ENCODE peak calls at places on chromosomes 6 and 20, in eight cellular contexts. C is foreskin fibroblast; O is fibroblast of mammary gland; V is SK-N-SH; B is uterus; I is CD8-positive, alpha-beta T cell; L is choroid plexus epithelial cell; G is transverse colon. S is an unnamed sample.
A peak's percentile ranks its signal among the peaks of the same experiment; 100 is the strongest.

GRCh38 chr6:21354805-21355238 is 238.7 kb upstream of the SOX4 start:
- DNase-seq in C (no peak), O (no peak), V (no peak), B (no peak), I (no peak), L (peak; percentile 68), G (peak; percentile 17), S (no peak)

GRCh38 chr20:11117808-11118528 is 444.2 kb upstream of the JAG1 start:
- DNase-seq in C (peak; percentile 78), O (peak; percentile 93), V (no peak), B (no peak), I (no peak), L (peak; percentile 50), G (no peak), S (peak; percentile 64)

GRCh38 chr20:64065973-64066341 is 3.0 kb downstream of the TCEA2 start:
- DNase-seq in C (peak; percentile 89), O (peak; percentile 83), V (no peak), B (no peak), I (no peak), L (peak; percentile 89), G (peak; percentile 54), S (peak; percentile 87)

GRCh38 chr20:62938105-62938888 is at the start of gene GID8:
- DNase-seq in C (peak; percentile 78), O (peak; percentile 32), V (no peak), B (no peak), I (peak; percentile 13), L (peak; percentile 62), G (peak; percentile 64), S (no peak)

GRCh38 chr20:57048027-57048869 is 218.2 kb downstream of the BMP7 start:
- DNase-seq in C (peak; percentile 71), O (peak; percentile 32), V (peak; percentile 63), B (no peak), I (no peak), L (peak; percentile 65), G (peak; percentile 37), S (peak; percentile 65)

GRCh38 chr6:55174211-55175013 is at the start of gene HCRTR2:
- DNase-seq in C (no peak), O (no peak), V (peak; percentile 2), B (no peak), I (no peak), L (peak; percentile 1), G (no peak), S (no peak)

GRCh38 chr20:17786221-17786718 is 86.5 kb downstream of the BANF2 start:
- DNase-seq in C (peak; percentile 65), O (peak; percentile 47), V (no peak), B (no peak), I (no peak), L (peak; percentile 79), G (no peak), S (peak; percentile 73)

GRCh38 chr6:161422710-161423109 is 148.8 kb upstream of the AGPAT4 start:
- DNase-seq in C (peak; percentile 36), O (no peak), V (no peak), B (no peak), I (no peak), L (peak; percentile 55), G (no peak), S (peak; percentile 61)

GRCh38 chr6:27605401-27606342 is 132.8 kb upstream of the ZNF184 start:
- DNase-seq in C (peak; percentile 79), O (peak; percentile 89), V (no peak), B (no peak), I (no peak), L (peak; percentile 80), G (no peak), S (peak; percentile 58)

GRCh38 chr20:8602389-8603116 is 466.3 kb upstream of the PLCB4 start:
- DNase-seq in C (no peak), O (no peak), V (no peak), B (no peak), I (no peak), L (peak; percentile 16), G (no peak), S (no peak)

GRCh38 chr6:158808918-158809678 is 10.1 kb downstream of the EZR start:
- DNase-seq in C (peak; percentile 52), O (no peak), V (no peak), B (no peak), I (no peak), L (no peak), G (no peak), S (peak; percentile 31)

GRCh38 chr6:19322691-19323470 is 514.3 kb upstream of the ID4 start:
- DNase-seq in C (no peak), O (no peak), V (no peak), B (no peak), I (no peak), L (peak; percentile 60), G (no peak), S (peak; percentile 83)

GRCh38 chr20:42338274-42339172 is 720.3 kb upstream of the CHD6 start:
- DNase-seq in C (no peak), O (no peak), V (no peak), B (peak; percentile 20), I (no peak), L (no peak), G (no peak), S (no peak)

GRCh38 chr6:111113731-111114438 is 26.6 kb downstream of the SLC16A10 start:
- DNase-seq in C (peak; percentile 6), O (peak; percentile 64), V (peak; percentile 47), B (no peak), I (no peak), L (peak; percentile 83), G (no peak), S (peak; percentile 34)

GRCh38 chr20:33062105-33062629 is 8.5 kb downstream of the BPIFB3 start:
- DNase-seq in C (no peak), O (no peak), V (no peak), B (no peak), I (no peak), L (no peak), G (no peak), S (no peak)

GRCh38 chr6:6405031-6405430 is 84.6 kb upstream of the F13A1 start:
- DNase-seq in C (no peak), O (no peak), V (no peak), B (no peak), I (no peak), L (no peak), G (no peak), S (no peak)

GRCh38 chr6:165559632-165560031 is 103.4 kb downstream of the PDE10A start:
- DNase-seq in C (no peak), O (no peak), V (no peak), B (no peak), I (no peak), L (no peak), G (no peak), S (no peak)

GRCh38 chr6:165557674-165558073 is 105.4 kb downstream of the PDE10A start:
- DNase-seq in C (no peak), O (no peak), V (no peak), B (no peak), I (no peak), L (no peak), G (no peak), S (no peak)

GRCh38 chr6:165552248-165552736 is 110.7 kb downstream of the PDE10A start:
- DNase-seq in C (no peak), O (no peak), V (no peak), B (no peak), I (no peak), L (no peak), G (no peak), S (no peak)

GRCh38 chr6:165551828-165552227 is 111.2 kb downstream of the PDE10A start:
- DNase-seq in C (no peak), O (no peak), V (no peak), B (no peak), I (no peak), L (no peak), G (no peak), S (no peak)

DNA sequence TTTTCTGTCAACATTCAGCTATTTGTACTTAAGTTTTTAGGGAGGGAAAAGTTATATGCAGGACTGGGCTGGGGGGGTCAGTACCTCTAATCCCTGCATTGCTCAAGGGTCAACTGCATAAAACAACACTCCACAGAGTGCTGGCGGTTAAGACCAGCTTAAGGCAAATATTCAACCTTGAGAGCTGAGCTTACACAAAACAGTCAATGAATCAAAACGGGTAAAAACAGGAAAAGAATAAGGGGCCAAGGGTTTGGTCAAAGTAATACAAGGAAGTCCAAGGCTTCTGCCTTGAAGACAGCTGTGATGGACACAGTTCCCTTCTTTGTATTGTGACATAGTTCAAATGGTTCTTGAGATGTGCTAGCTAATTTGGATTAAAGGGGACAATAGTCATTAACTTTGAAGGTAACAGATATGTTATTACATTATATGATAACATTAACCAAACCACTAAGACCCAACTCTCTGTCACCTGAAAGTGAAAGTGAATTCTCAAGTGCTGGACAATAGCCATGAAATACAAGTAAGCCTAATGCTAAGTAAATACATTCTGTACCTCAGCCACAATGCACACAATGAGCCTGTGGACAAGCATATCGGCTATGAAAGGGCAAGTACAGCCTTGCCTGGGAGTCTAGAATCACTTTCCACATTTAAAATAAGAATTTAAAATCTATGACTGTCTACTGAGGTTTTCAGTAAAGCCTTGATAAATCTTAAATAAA is 106.8 kb downstream of the PDE10A start:
- DNase-seq in C (no peak), O (no peak), V (no peak), B (no peak), I (no peak), L (peak; percentile 86), G (no peak), S (no peak)
- H3K4me3 ChIP-seq in C (no peak overlapping the region), O (no peak overlapping the region), V (no peak overlapping the region), B (no peak overlapping the region), I (no peak overlapping the region), L (no peak overlapping the region), G (no peak overlapping the region), S (no peak overlapping the region)

DNA sequence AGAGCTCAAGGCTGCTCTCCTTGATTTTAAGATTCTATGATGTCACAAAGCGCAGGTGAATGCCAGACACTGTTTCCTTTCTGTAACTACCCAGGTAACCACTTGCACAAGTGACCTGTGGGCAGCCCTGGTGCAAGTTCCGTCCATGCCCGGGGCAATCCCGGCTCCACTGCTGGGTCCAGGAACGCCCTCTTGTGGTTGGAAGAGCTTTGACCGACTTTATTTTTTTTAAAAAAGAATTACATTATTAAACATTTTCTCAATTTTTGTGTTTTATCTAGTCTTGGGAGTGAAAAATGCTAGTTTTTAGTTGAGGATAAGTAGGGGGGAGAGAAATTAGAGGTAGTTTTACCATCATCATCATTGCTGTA is 695.2 kb downstream of the QKI start:
- DNase-seq in C (peak; percentile 1), O (no peak), V (no peak), B (no peak), I (no peak), L (peak; percentile 30), G (no peak), S (peak; percentile 6)
- TF ChIP-seq CTCF in C (no peak), O (peak; percentile 39), V (peak; percentile 21), B (peak; percentile 31), I (no peak), L (peak; percentile 69), G (no peak), S (peak; percentile 48)

GRCh38 chr6:165985926-165986646 is 181.6 kb downstream of the TBXT start:
- DNase-seq in C (no peak), O (no peak), V (no peak), B (no peak), I (no peak), L (no peak), G (no peak), S (no peak)
- H3K4me3 ChIP-seq in C (no peak overlapping the region), O (no peak overlapping the region), V (peak overlapping the region; percentile 45), B (peak overlapping the region; percentile 70), I (no peak overlapping the region), L (peak overlapping the region; percentile 63), G (no peak overlapping the region), S (peak overlapping the region; percentile 3)

DNA sequence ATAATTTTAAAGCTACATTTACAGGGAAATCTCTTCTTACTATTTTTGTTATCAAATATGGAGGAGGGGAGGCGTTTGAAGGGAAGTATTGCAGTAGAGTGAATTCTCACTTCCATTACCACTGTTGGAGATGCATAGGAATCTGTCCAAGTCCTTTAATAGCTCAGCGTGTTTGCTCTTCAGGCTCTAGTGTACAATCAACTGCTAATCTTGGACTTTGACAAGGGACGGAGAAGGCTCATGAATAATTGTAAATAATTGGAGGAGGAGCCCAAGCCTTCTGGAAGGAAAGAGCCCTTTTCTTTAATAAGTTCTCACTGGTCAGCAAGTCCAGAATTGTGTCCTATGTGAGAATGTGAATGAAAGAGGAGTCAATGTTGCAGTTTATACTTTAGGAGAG is 16.2 kb upstream of the TSBP1 start:
- DNase-seq in C (no peak), O (no peak), V (no peak), B (no peak), I (no peak), L (no peak), G (no peak), S (no peak)
- TF ChIP-seq CTCF in C (no peak), O (no peak), V (no peak), B (no peak), I (no peak), L (no peak), G (no peak), S (no peak)

S was measured in AG10803.